ENCODE peak calls at places on chromosome 12, in six cellular contexts. One of them, this sample, is unnamed.

GRCh38 chr12:130593056-130593455 is 123.0 kb downstream of the RIMBP2 start:
- DNase-seq in tibial artery: no peak
- DNase-seq in progenitor cell of endocrine pancreas: no peak
- DNase-seq in epithelial cell of proximal tubule: no peak
- DNase-seq in lower leg skin: no peak
- DNase-seq in esophagus squamous epithelium: no peak
- DNase-seq in this sample: no peak

GRCh38 chr12:120064054-120064940 is 52.3 kb downstream of the RAB35 start:
- DNase-seq in tibial artery: no peak
- DNase-seq in progenitor cell of endocrine pancreas: no peak
- DNase-seq in epithelial cell of proximal tubule: no peak
- DNase-seq in lower leg skin: no peak
- DNase-seq in esophagus squamous epithelium: no peak
- DNase-seq in this sample: no peak

GRCh38 chr12:116299064-116299463 is 21.6 kb upstream of the MED13L start:
- DNase-seq in tibial artery: no peak
- DNase-seq in progenitor cell of endocrine pancreas: no peak
- DNase-seq in epithelial cell of proximal tubule: no peak
- DNase-seq in lower leg skin: no peak
- DNase-seq in esophagus squamous epithelium: no peak
- DNase-seq in this sample: no peak

GRCh38 chr12:108605690-108606406 is 8.0 kb upstream of the TMEM119 start:
- DNase-seq in tibial artery: no peak
- DNase-seq in progenitor cell of endocrine pancreas: no peak
- DNase-seq in epithelial cell of proximal tubule: no peak
- DNase-seq in lower leg skin: no peak
- DNase-seq in esophagus squamous epithelium: no peak
- DNase-seq in this sample: no peak

GRCh38 chr12:41521872-41522379 is 333.8 kb downstream of the PDZRN4 start:
- DNase-seq in tibial artery: no peak
- DNase-seq in progenitor cell of endocrine pancreas: no peak
- DNase-seq in epithelial cell of proximal tubule: peak
- DNase-seq in lower leg skin: no peak
- DNase-seq in esophagus squamous epithelium: no peak
- DNase-seq in this sample: no peak

GRCh38 chr12:57888407-57889157 is 42.1 kb upstream of the CTDSP2 start:
- DNase-seq in tibial artery: no peak
- DNase-seq in progenitor cell of endocrine pancreas: no peak
- DNase-seq in epithelial cell of proximal tubule: no peak
- DNase-seq in lower leg skin: peak
- DNase-seq in esophagus squamous epithelium: no peak
- DNase-seq in this sample: peak

GRCh38 chr12:90858261-90858660 is 96.7 kb downstream of the CCER1 start:
- DNase-seq in tibial artery: no peak
- DNase-seq in progenitor cell of endocrine pancreas: peak
- DNase-seq in epithelial cell of proximal tubule: no peak
- DNase-seq in lower leg skin: no peak
- DNase-seq in esophagus squamous epithelium: no peak
- DNase-seq in this sample: no peak

GRCh38 chr12:123264642-123265041 is 7.0 kb downstream of the CDK2AP1 start:
- DNase-seq in tibial artery: no peak
- DNase-seq in progenitor cell of endocrine pancreas: no peak
- DNase-seq in epithelial cell of proximal tubule: no peak
- DNase-seq in lower leg skin: no peak
- DNase-seq in esophagus squamous epithelium: no peak
- DNase-seq in this sample: peak

GRCh38 chr12:12837025-12837872 is 24.1 kb downstream of the DDX47 start:
- DNase-seq in tibial artery: peak
- DNase-seq in progenitor cell of endocrine pancreas: peak
- DNase-seq in epithelial cell of proximal tubule: no peak
- DNase-seq in lower leg skin: peak
- DNase-seq in esophagus squamous epithelium: no peak
- DNase-seq in this sample: no peak

GRCh38 chr12:29425722-29426121 is 44.8 kb upstream of the ERGIC2 start:
- DNase-seq in tibial artery: no peak
- DNase-seq in progenitor cell of endocrine pancreas: no peak
- DNase-seq in epithelial cell of proximal tubule: no peak
- DNase-seq in lower leg skin: no peak
- DNase-seq in esophagus squamous epithelium: no peak
- DNase-seq in this sample: no peak

GRCh38 chr12:1553987-1554982 is 40.1 kb downstream of the FBXL14 start:
- DNase-seq in tibial artery: no peak
- DNase-seq in progenitor cell of endocrine pancreas: no peak
- DNase-seq in epithelial cell of proximal tubule: no peak
- DNase-seq in lower leg skin: no peak
- DNase-seq in esophagus squamous epithelium: no peak
- DNase-seq in this sample: no peak

GRCh38 chr12:68267892-68268396 is 14.5 kb upstream of the IL22 start:
- DNase-seq in tibial artery: no peak
- DNase-seq in progenitor cell of endocrine pancreas: no peak
- DNase-seq in epithelial cell of proximal tubule: no peak
- DNase-seq in lower leg skin: no peak
- DNase-seq in esophagus squamous epithelium: no peak
- DNase-seq in this sample: no peak

GRCh38 chr12:100793182-100793581 is 1.4 kb upstream of the ANO4 start:
- DNase-seq in tibial artery: no peak
- DNase-seq in progenitor cell of endocrine pancreas: no peak
- DNase-seq in epithelial cell of proximal tubule: no peak
- DNase-seq in lower leg skin: no peak
- DNase-seq in esophagus squamous epithelium: no peak
- DNase-seq in this sample: no peak

GRCh38 chr12:123363385-123363742 is 1.3 kb downstream of the SBNO1 start:
- DNase-seq in tibial artery: no peak
- DNase-seq in progenitor cell of endocrine pancreas: no peak
- DNase-seq in epithelial cell of proximal tubule: no peak
- DNase-seq in lower leg skin: no peak
- DNase-seq in esophagus squamous epithelium: no peak
- DNase-seq in this sample: no peak

GRCh38 chr12:75260316-75260715 is 50.7 kb upstream of the KCNC2 start:
- DNase-seq in tibial artery: no peak
- DNase-seq in progenitor cell of endocrine pancreas: no peak
- DNase-seq in epithelial cell of proximal tubule: no peak
- DNase-seq in lower leg skin: no peak
- DNase-seq in esophagus squamous epithelium: no peak
- DNase-seq in this sample: peak

GRCh38 chr12:123034865-123035264 is 54.4 kb downstream of the ARL6IP4 start:
- DNase-seq in tibial artery: no peak
- DNase-seq in progenitor cell of endocrine pancreas: no peak
- DNase-seq in epithelial cell of proximal tubule: no peak
- DNase-seq in lower leg skin: no peak
- DNase-seq in esophagus squamous epithelium: no peak
- DNase-seq in this sample: no peak

DNA sequence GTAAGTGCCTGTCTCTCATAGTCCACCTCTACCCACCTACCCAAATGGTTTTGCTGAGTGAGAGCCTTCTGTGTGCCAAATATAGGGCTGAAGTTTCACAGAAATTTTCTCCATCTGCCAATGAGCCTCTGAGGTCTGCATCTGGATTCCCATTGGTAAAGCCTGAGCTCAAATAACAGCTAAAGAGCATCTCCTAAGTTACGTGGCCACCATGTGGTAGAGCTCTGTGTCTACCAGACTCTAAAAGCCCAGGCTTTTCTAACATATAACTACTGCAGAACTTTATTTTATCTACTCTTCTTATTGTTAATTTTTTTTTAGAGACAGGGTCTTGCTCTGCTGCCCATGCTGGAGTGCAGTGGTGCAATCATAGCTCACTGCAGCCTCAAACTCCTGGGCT is 16.0 kb downstream of the AMDHD1 start:
- DNase-seq in tibial artery: no peak
- DNase-seq in progenitor cell of endocrine pancreas: no peak
- DNase-seq in epithelial cell of proximal tubule: no peak
- DNase-seq in lower leg skin: no peak
- DNase-seq in esophagus squamous epithelium: no peak
- DNase-seq in this sample: no peak
- TF ChIP-seq CTCF in tibial artery: no peak
- TF ChIP-seq CTCF in progenitor cell of endocrine pancreas: peak
- TF ChIP-seq CTCF in epithelial cell of proximal tubule: peak
- TF ChIP-seq CTCF in lower leg skin: no peak
- TF ChIP-seq CTCF in esophagus squamous epithelium: no peak
- TF ChIP-seq CTCF in this sample: peak

DNA sequence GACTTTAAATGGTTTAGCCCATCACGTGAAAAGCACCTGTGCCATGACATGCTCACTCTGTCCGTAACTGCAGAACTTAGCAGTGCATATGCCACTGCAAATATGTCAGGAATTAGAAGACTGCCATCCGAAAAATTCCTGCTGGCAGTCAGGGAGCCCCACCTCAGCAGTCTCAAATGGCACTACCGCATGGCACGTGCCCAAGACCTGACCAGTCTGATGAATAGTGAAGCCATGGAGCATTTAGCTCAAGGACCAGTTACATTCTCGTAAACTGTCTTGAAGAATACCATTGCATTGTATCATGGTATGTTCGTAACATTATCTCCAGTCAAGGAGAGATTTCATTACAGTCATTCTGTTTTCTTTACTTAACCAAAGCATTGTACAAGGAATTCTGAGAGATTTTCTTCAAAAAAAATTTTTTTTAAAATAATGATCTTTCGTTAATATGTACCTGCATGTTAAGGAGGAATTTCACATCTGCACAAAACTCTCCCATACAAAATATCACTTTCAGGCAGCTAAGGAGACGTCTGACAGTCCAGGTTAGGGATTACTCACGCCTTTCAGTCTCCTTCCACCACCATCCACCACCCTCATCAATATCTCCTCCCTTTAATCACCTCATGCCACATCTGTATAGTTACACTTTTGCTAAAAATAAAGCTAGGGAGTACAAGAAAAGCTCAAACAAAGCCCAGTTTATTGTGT is 138.5 kb downstream of the ANO2 start:
- DNase-seq in tibial artery: no peak
- DNase-seq in progenitor cell of endocrine pancreas: no peak
- DNase-seq in epithelial cell of proximal tubule: no peak
- DNase-seq in lower leg skin: no peak
- DNase-seq in esophagus squamous epithelium: no peak
- DNase-seq in this sample: no peak
- TF ChIP-seq CTCF in tibial artery: no peak
- TF ChIP-seq CTCF in progenitor cell of endocrine pancreas: no peak
- TF ChIP-seq CTCF in epithelial cell of proximal tubule: no peak
- TF ChIP-seq CTCF in lower leg skin: no peak
- TF ChIP-seq CTCF in esophagus squamous epithelium: no peak
- TF ChIP-seq CTCF in this sample: no peak

DNA sequence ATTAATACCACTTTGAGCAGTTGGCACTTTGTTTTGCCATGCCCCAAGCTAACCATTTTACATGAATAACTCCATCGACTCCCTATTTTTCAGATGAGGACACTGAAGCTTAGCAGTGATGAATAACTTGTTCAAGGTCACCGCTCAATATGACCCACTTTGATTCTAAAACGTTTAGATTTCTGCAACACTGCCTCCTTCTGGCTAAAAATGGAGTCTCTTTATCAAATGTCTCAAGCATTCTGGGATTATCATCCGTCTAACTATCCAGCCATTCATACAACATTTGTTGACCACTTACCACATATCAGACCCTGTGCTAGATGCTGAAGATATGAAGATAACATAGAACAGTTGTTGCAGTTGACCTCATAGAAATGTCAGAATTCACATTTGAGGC is 298.0 kb downstream of the PPFIA2 start:
- DNase-seq in tibial artery: no peak
- DNase-seq in progenitor cell of endocrine pancreas: no peak
- DNase-seq in epithelial cell of proximal tubule: no peak
- DNase-seq in lower leg skin: no peak
- DNase-seq in esophagus squamous epithelium: no peak
- DNase-seq in this sample: no peak
- TF ChIP-seq CTCF in tibial artery: no peak
- TF ChIP-seq CTCF in progenitor cell of endocrine pancreas: peak
- TF ChIP-seq CTCF in epithelial cell of proximal tubule: peak
- TF ChIP-seq CTCF in lower leg skin: no peak
- TF ChIP-seq CTCF in esophagus squamous epithelium: no peak
- TF ChIP-seq CTCF in this sample: peak

GRCh38 chr12:114986849-114987248 is 302.9 kb upstream of the TBX3 start:
- DNase-seq in tibial artery: no peak
- DNase-seq in progenitor cell of endocrine pancreas: no peak
- DNase-seq in epithelial cell of proximal tubule: no peak
- DNase-seq in lower leg skin: no peak
- DNase-seq in esophagus squamous epithelium: no peak
- DNase-seq in this sample: no peak
- TF ChIP-seq CTCF in tibial artery: no peak
- TF ChIP-seq CTCF in progenitor cell of endocrine pancreas: no peak
- TF ChIP-seq CTCF in epithelial cell of proximal tubule: no peak
- TF ChIP-seq CTCF in lower leg skin: no peak
- TF ChIP-seq CTCF in esophagus squamous epithelium: no peak
- TF ChIP-seq CTCF in this sample: no peak

DNA sequence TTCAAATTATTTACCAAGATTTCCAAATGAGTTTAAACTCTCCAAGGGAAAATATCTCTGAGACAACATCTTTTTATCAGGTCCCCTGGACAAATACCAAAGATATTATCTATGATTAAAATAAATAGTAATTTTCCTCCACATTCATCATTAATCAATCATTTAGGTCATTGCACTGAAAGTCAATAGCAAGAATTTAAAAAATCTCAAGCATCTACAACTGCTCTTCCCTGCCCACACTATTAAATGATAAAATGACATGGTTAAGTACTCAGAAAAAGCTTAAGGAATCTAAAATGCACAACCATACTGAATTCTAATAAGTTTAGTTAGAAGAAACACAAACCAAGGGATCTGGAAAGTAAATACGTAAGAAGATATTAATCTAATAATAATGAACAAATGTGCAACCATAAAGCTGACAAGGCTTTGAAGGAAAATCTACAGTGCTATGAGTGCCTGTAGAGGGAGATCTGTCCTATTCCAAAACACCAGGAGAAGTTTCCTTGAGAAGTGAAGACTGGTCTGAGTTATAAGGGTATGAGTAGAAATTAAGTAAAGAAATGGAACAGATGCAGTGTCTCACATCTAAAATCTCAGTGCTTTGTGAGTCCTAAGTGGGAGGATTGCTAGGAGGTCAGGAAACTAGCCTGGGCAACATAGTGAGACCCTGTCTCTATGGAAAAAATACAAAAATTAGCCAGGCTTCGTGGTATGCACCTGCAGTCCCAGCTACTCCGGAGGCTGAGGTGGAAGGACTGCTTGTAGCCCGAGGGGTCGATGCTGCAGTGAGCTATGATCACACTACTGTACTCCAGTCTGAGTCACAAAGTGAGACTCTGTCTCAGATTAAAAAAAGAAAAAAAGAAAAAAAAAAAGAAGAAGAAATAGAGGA is 19.2 kb downstream of the INTS13 start:
- DNase-seq in tibial artery: no peak
- DNase-seq in progenitor cell of endocrine pancreas: no peak
- DNase-seq in epithelial cell of proximal tubule: no peak
- DNase-seq in lower leg skin: no peak
- DNase-seq in esophagus squamous epithelium: no peak
- DNase-seq in this sample: no peak
- TF ChIP-seq CTCF in tibial artery: peak
- TF ChIP-seq CTCF in progenitor cell of endocrine pancreas: no peak
- TF ChIP-seq CTCF in epithelial cell of proximal tubule: peak
- TF ChIP-seq CTCF in lower leg skin: no peak
- TF ChIP-seq CTCF in esophagus squamous epithelium: no peak
- TF ChIP-seq CTCF in this sample: no peak

This sample was measured in DND-41.